ENCODE peak calls at places on chromosomes 2 and 18, in six cellular contexts. O is head of caudate nucleus, B is GM13976, J is LoVo, N is keratinocyte, K is T follicular helper cell. V is an unnamed sample.

GRCh38 chr2:24329700-24330099 is 30.6 kb downstream of the ITSN2 start:
- DNase-seq in O (no peak), B (peak), J (no peak), N (no peak), K (no peak), V (no peak)

GRCh38 chr2:121480826-121481225 is 49.9 kb upstream of the RNU4ATAC start:
- DNase-seq in O (no peak), B (no peak), J (no peak), N (peak), K (no peak), V (no peak)

GRCh38 chr2:41928593-41928992 is 119.2 kb upstream of the PKDCC start:
- DNase-seq in O (no peak), B (no peak), J (no peak), N (peak), K (no peak), V (no peak)

GRCh38 chr2:98530114-98530513 is 78.2 kb downstream of the COA5 start:
- DNase-seq in O (no peak), B (no peak), J (no peak), N (no peak), K (no peak), V (no peak)

GRCh38 chr2:240229603-240230423 is 89.4 kb upstream of the OTOS start:
- DNase-seq in O (no peak), B (peak), J (no peak), N (no peak), K (no peak), V (no peak)

GRCh38 chr18:80159713-80160636 is 50.9 kb downstream of the ADNP2 start:
- DNase-seq in O (no peak), B (peak), J (no peak), N (no peak), K (peak), V (peak)

GRCh38 chr2:60281730-60282129 is 271.7 kb downstream of the BCL11A start:
- DNase-seq in O (no peak), B (no peak), J (no peak), N (no peak), K (no peak), V (no peak)

GRCh38 chr2:173659522-173659921 is 304.9 kb downstream of the CDCA7 start:
- DNase-seq in O (no peak), B (no peak), J (no peak), N (no peak), K (no peak), V (no peak)

GRCh38 chr2:213751446-213751845 is 467.2 kb downstream of the SPAG16 start:
- DNase-seq in O (no peak), B (peak), J (no peak), N (no peak), K (no peak), V (no peak)

GRCh38 chr2:215660687-215661086 is 224.8 kb upstream of the FN1 start:
- DNase-seq in O (no peak), B (no peak), J (no peak), N (no peak), K (no peak), V (no peak)

GRCh38 chr2:61463769-61464475 is 7.0 kb downstream of the USP34 start:
- DNase-seq in O (no peak), B (no peak), J (no peak), N (no peak), K (no peak), V (no peak)

GRCh38 chr2:212136216-212136795 is 402.3 kb downstream of the ERBB4 start:
- DNase-seq in O (no peak), B (no peak), J (no peak), N (no peak), K (no peak), V (no peak)

GRCh38 chr2:32835148-32835547 is 111.6 kb upstream of the LTBP1 start:
- DNase-seq in O (no peak), B (no peak), J (no peak), N (no peak), K (no peak), V (no peak)

GRCh38 chr2:83143946-83144345 is 1315.1 kb downstream of the SUCLG1 start:
- DNase-seq in O (no peak), B (no peak), J (no peak), N (no peak), K (no peak), V (no peak)